ENCODE peak calls at places on chromosomes 7 and 10, in seven cellular contexts. E, R, W, S, T, U and V are unnamed samples.

GRCh38 chr10:27715505-27715904 is 30.1 kb downstream of the MKX start:
- DNase-seq in E (no peak), R (no peak), W (no peak), S (no peak), T (no peak), U (no peak), V (no peak)

GRCh38 chr10:94108200-94108599 is 114.5 kb downstream of the PLCE1 start:
- DNase-seq in E (no peak), R (no peak), W (no peak), S (no peak), T (no peak), U (no peak), V (no peak)

GRCh38 chr10:28845009-28845682 is 167.8 kb downstream of the BAMBI start:
- DNase-seq in E (no peak), R (no peak), W (no peak), S (no peak), T (no peak), U (no peak), V (no peak)

GRCh38 chr10:13201132-13201531 is 33.0 kb downstream of the UCMA start:
- DNase-seq in E (no peak), R (no peak), W (no peak), S (no peak), T (no peak), U (no peak), V (no peak)

GRCh38 chr10:5595591-5596590 is 70.5 kb downstream of the ASB13 start:
- DNase-seq in E (no peak), R (no peak), W (no peak), S (no peak), T (no peak), U (no peak), V (no peak)

GRCh38 chr10:63027533-63027932 is 105.6 kb upstream of the NRBF2 start:
- DNase-seq in E (no peak), R (no peak), W (no peak), S (no peak), T (no peak), U (no peak), V (no peak)

GRCh38 chr10:132541601-132542011 is 4.0 kb downstream of the INPP5A start:
- DNase-seq in E (no peak), R (no peak), W (no peak), S (no peak), T (no peak), U (no peak), V (no peak)

GRCh38 chr7:69438584-69438983 is 159.7 kb upstream of the AUTS2 start:
- DNase-seq in E (no peak), R (no peak), W (no peak), S (no peak), T (no peak), U (no peak), V (no peak)

GRCh38 chr10:15220426-15220825 is 51.9 kb upstream of the NMT2 start:
- DNase-seq in E (no peak), R (no peak), W (peak), S (no peak), T (no peak), U (no peak), V (no peak)

GRCh38 chr7:16233519-16233918 is 187.8 kb downstream of the CRPPA start:
- DNase-seq in E (no peak), R (no peak), W (no peak), S (no peak), T (no peak), U (no peak), V (peak)

GRCh38 chr10:32577448-32577847 is 131.5 kb downstream of the CCDC7 start:
- DNase-seq in E (no peak), R (no peak), W (no peak), S (no peak), T (no peak), U (no peak), V (no peak)

GRCh38 chr10:99531026-99531695 is 1.6 kb upstream of the NKX2-3 start:
- DNase-seq in E (no peak), R (no peak), W (no peak), S (no peak), T (peak), U (no peak), V (peak)

GRCh38 chr10:99528867-99529285 is 3.9 kb upstream of the NKX2-3 start:
- DNase-seq in E (no peak), R (no peak), W (no peak), S (no peak), T (no peak), U (no peak), V (no peak)

GRCh38 chr10:99530108-99531025 is 2.4 kb upstream of the NKX2-3 start:
- DNase-seq in E (no peak), R (no peak), W (no peak), S (no peak), T (peak), U (no peak), V (peak)

GRCh38 chr10:99528256-99528866 is 4.4 kb upstream of the NKX2-3 start:
- DNase-seq in E (no peak), R (no peak), W (no peak), S (no peak), T (no peak), U (no peak), V (no peak)

GRCh38 chr10:99529483-99530107 is 3.1 kb upstream of the NKX2-3 start:
- DNase-seq in E (no peak), R (no peak), W (no peak), S (no peak), T (no peak), U (no peak), V (no peak)
- TF ChIP-seq TAF1 in E (no peak), R (no peak), W (no peak), S (no peak), T (no peak), U (no peak), V (no peak)

GRCh38 chr7:150989456-150989855 is 1.4 kb upstream of the NOS3 start:
- DNase-seq in E (no peak), R (no peak), W (no peak), S (no peak), T (no peak), U (no peak), V (peak)
- TF ChIP-seq TAF1 in E (no peak), R (no peak), W (no peak), S (no peak), T (no peak), U (no peak), V (no peak)

DNA sequence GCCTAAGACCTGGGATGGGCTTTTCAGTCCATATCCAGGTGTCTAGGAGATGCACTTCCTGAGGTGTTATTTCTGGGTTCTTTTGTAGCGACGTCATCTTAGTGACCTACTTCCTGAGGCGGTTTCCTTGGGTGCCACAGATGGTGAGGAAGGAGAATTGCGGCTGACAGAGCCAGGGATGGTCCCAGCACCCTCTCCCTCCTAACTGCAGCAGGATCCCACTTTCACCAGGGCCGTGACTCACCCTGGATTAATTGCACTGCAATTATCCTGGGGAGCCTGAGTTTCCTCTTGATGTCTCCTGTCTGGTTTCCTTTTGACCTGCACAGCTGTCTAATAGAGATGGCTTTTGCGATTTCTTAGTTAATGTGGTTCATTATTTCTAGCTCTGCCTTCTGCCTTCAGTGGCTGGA is 271.7 kb downstream of the TCF7L2 start:
- DNase-seq in E (no peak), R (no peak), W (no peak), S (no peak), T (peak), U (no peak), V (peak)
- TF ChIP-seq TAF1 in E (no peak), R (no peak), W (no peak), S (no peak), T (no peak), U (no peak), V (no peak)

DNA sequence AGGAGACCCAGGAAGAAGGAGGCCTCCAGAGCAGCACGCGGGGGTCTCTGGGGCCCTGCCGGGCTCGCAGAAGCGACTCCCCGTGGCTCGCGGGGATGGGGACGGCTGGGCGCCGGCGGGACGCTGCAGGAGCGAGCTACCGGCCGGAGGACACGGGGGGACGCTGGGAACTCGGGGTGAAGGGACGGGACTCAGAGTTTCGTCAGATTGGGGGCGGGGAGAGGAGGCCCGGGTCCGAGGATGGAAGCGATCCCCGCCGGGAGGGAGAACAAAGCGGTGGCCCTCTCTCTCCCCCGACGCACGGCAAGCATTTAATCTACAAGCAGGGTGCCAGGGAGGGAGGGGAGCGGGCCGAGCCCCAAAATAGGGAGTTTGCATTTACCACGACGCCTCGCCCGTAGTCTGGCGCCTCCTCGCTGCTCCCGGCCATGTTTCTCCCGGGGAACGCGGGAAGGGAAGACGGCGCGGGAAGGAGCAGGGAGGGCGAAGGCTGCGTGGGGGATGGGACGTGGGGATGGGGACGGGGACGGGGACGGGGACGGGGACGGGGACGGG is at the start of gene PRTFDC1:
- DNase-seq in E (peak), R (peak), W (peak), S (no peak), T (peak), U (no peak), V (no peak)
- TF ChIP-seq TAF1 in E (no peak), R (peak), W (no peak), S (no peak), T (no peak), U (no peak), V (no peak)

GRCh38 chr10:7372504-7372903 is 38.3 kb downstream of the SFMBT2 start:
- DNase-seq in E (no peak), R (no peak), W (no peak), S (no peak), T (no peak), U (no peak), V (no peak)
- TF ChIP-seq TAF1 in E (no peak), R (no peak), W (no peak), S (no peak), T (no peak), U (no peak), V (no peak)